ENCODE peak calls at places on chromosomes 5 and 9, in six cellular contexts. Q is endodermal cell; Z is bronchial epithelial cell; H is heart right ventricle; S is activated CD4-positive, alpha-beta T cell treated with anti-CD3 and anti-CD28 coated beads for 48 hours; Y is NCI-H345. W is an unnamed sample.

GRCh38 chr5:67963789-67964519 is 251.6 kb upstream of the PIK3R1 start:
- DNase-seq in Q (no peak), Z (peak), H (no peak), S (no peak), Y (no peak), W (peak)

GRCh38 chr5:170293273-170293672 is 4.3 kb downstream of the LCP2 start:
- DNase-seq in Q (no peak), Z (no peak), H (no peak), S (peak), Y (no peak), W (no peak)

GRCh38 chr9:96665789-96666188 is 10.7 kb upstream of the PRXL2C start:
- DNase-seq in Q (peak), Z (no peak), H (no peak), S (no peak), Y (no peak), W (no peak)

GRCh38 chr9:114004221-114004716 is 73.8 kb downstream of the AMBP start:
- DNase-seq in Q (peak), Z (no peak), H (peak), S (no peak), Y (no peak), W (no peak)

GRCh38 chr5:134263801-134264200 is 37.9 kb upstream of the PPP2CA start:
- DNase-seq in Q (no peak), Z (no peak), H (no peak), S (no peak), Y (no peak), W (no peak)

GRCh38 chr9:113545068-113545467 is 81.5 kb downstream of the RGS3 start:
- DNase-seq in Q (peak), Z (no peak), H (no peak), S (no peak), Y (no peak), W (no peak)

GRCh38 chr5:74026310-74026709 is 400.3 kb downstream of the ARHGEF28 start:
- DNase-seq in Q (peak), Z (no peak), H (no peak), S (no peak), Y (no peak), W (no peak)

GRCh38 chr5:172502969-172503368 is 48.6 kb upstream of the SH3PXD2B start:
- DNase-seq in Q (peak), Z (peak), H (peak), S (no peak), Y (peak), W (peak)

GRCh38 chr5:25255128-25255527 is 610.4 kb upstream of the CDH10 start:
- DNase-seq in Q (no peak), Z (no peak), H (no peak), S (no peak), Y (peak), W (no peak)

GRCh38 chr5:1867114-1867814 is 15.5 kb downstream of the IRX4 start:
- DNase-seq in Q (peak), Z (no peak), H (no peak), S (no peak), Y (no peak), W (no peak)

GRCh38 chr5:154444559-154445421 is 1.0 kb upstream of the SAP30L start:
- DNase-seq in Q (peak), Z (peak), H (peak), S (peak), Y (no peak), W (peak)

GRCh38 chr5:83220331-83220730 is 143.0 kb downstream of the XRCC4 start:
- DNase-seq in Q (peak), Z (no peak), H (no peak), S (no peak), Y (peak), W (no peak)

GRCh38 chr5:178094345-178094744 is 19.0 kb upstream of the N4BP3 start:
- DNase-seq in Q (no peak), Z (no peak), H (no peak), S (no peak), Y (no peak), W (no peak)

GRCh38 chr5:124064956-124065355 is 553.0 kb downstream of the CSNK1G3 start:
- DNase-seq in Q (no peak), Z (peak), H (no peak), S (no peak), Y (no peak), W (no peak)

GRCh38 chr9:73080110-73080683 is 71.5 kb upstream of the ANXA1 start:
- DNase-seq in Q (peak), Z (no peak), H (no peak), S (no peak), Y (no peak), W (no peak)

GRCh38 chr5:39164016-39164415 is 55.3 kb downstream of the FYB1 start:
- DNase-seq in Q (no peak), Z (no peak), H (no peak), S (peak), Y (no peak), W (no peak)

GRCh38 chr9:31144614-31145013 is 1239.8 kb upstream of the ACO1 start:
- DNase-seq in Q (no peak), Z (peak), H (no peak), S (no peak), Y (no peak), W (no peak)

GRCh38 chr5:61245486-61245885 is 83.2 kb upstream of the SMIM15 start:
- DNase-seq in Q (no peak), Z (peak), H (no peak), S (no peak), Y (peak), W (peak)

GRCh38 chr5:146051678-146052077 is 53.7 kb downstream of the PLAC8L1 start:
- DNase-seq in Q (no peak), Z (no peak), H (no peak), S (no peak), Y (no peak), W (no peak)

GRCh38 chr9:117974108-117974507 is 269.9 kb downstream of the TLR4 start:
- DNase-seq in Q (no peak), Z (no peak), H (no peak), S (no peak), Y (no peak), W (no peak)

GRCh38 chr5:143011621-143012020 is 241.4 kb downstream of the ARHGAP26 start:
- DNase-seq in Q (no peak), Z (no peak), H (no peak), S (no peak), Y (peak), W (no peak)

GRCh38 chr9:129183495-129184308 is 5.6 kb upstream of the IER5L start:
- DNase-seq in Q (no peak), Z (no peak), H (no peak), S (peak), Y (no peak), W (no peak)

GRCh38 chr9:21611896-21612295 is 129.8 kb upstream of the IFNE start:
- DNase-seq in Q (no peak), Z (peak), H (no peak), S (peak), Y (no peak), W (no peak)

GRCh38 chr9:137301086-137301947 is 754 bp downstream of the NRARP start:
- DNase-seq in Q (peak), Z (no peak), H (no peak), S (peak), Y (peak), W (peak)

GRCh38 chr5:109374625-109375024 is 35.1 kb downstream of the PJA2 start:
- DNase-seq in Q (no peak), Z (no peak), H (no peak), S (no peak), Y (no peak), W (no peak)